ENCODE peak calls at places on chromosomes 1 and 21, in eight cellular contexts. One of them, this sample, is unnamed. For H3K36me3, the result is how much of the 10 kb centered on the place peaks cover.

GRCh38 chr1:16971330-16972209 is 8.8 kb downstream of the MFAP2 start:
- DNase-seq in neural progenitor cell: peak
- DNase-seq in fibroblast of lung: peak
- DNase-seq in DND-41: no peak
- DNase-seq in cardiac muscle cell: no peak
- DNase-seq in testis: no peak
- DNase-seq in GM23338: peak
- DNase-seq in prostate gland: no peak
- DNase-seq in this sample: no peak

GRCh38 chr1:93607814-93608187 is 73.8 kb downstream of the BCAR3 start:
- DNase-seq in GM23338: no peak
- DNase-seq in DND-41: no peak
- DNase-seq in prostate gland: no peak
- DNase-seq in testis: no peak
- DNase-seq in fibroblast of lung: peak
- DNase-seq in cardiac muscle cell: no peak
- DNase-seq in neural progenitor cell: no peak
- DNase-seq in this sample: peak

GRCh38 chr1:185373813-185374524 is 56.9 kb upstream of the IVNS1ABP start:
- DNase-seq in neural progenitor cell: no peak
- DNase-seq in prostate gland: no peak
- DNase-seq in GM23338: no peak
- DNase-seq in fibroblast of lung: peak
- DNase-seq in DND-41: no peak
- DNase-seq in testis: no peak
- DNase-seq in cardiac muscle cell: peak
- DNase-seq in this sample: peak

GRCh38 chr1:216576246-216576645 is 147.0 kb downstream of the ESRRG start:
- DNase-seq in cardiac muscle cell: no peak
- DNase-seq in neural progenitor cell: no peak
- DNase-seq in fibroblast of lung: no peak
- DNase-seq in prostate gland: no peak
- DNase-seq in DND-41: no peak
- DNase-seq in GM23338: no peak
- DNase-seq in testis: no peak
- DNase-seq in this sample: no peak

GRCh38 chr1:24193046-24193445 is 6.0 kb upstream of the IFNLR1 start:
- DNase-seq in testis: peak
- DNase-seq in cardiac muscle cell: peak
- DNase-seq in neural progenitor cell: no peak
- DNase-seq in DND-41: no peak
- DNase-seq in GM23338: peak
- DNase-seq in fibroblast of lung: peak
- DNase-seq in prostate gland: no peak
- DNase-seq in this sample: no peak

GRCh38 chr21:46344219-46344915 is 20.4 kb downstream of the PCNT start:
- DNase-seq in neural progenitor cell: no peak
- DNase-seq in cardiac muscle cell: no peak
- DNase-seq in prostate gland: no peak
- DNase-seq in testis: no peak
- DNase-seq in fibroblast of lung: no peak
- DNase-seq in GM23338: no peak
- DNase-seq in DND-41: no peak
- DNase-seq in this sample: no peak

GRCh38 chr1:211145944-211146343 is 12.0 kb upstream of the KCNH1 start:
- DNase-seq in fibroblast of lung: no peak
- DNase-seq in neural progenitor cell: no peak
- DNase-seq in DND-41: no peak
- DNase-seq in prostate gland: peak
- DNase-seq in cardiac muscle cell: no peak
- DNase-seq in GM23338: no peak
- DNase-seq in testis: no peak
- DNase-seq in this sample: no peak

GRCh38 chr1:30942326-30942978 is 33.9 kb upstream of the SDC3 start:
- DNase-seq in DND-41: no peak
- DNase-seq in prostate gland: no peak
- DNase-seq in GM23338: no peak
- DNase-seq in neural progenitor cell: no peak
- DNase-seq in fibroblast of lung: no peak
- DNase-seq in testis: no peak
- DNase-seq in cardiac muscle cell: peak
- DNase-seq in this sample: peak

GRCh38 chr1:32742132-32742947 is 39.8 kb upstream of the SYNC start:
- DNase-seq in cardiac muscle cell: no peak
- DNase-seq in testis: no peak
- DNase-seq in fibroblast of lung: no peak
- DNase-seq in GM23338: peak
- DNase-seq in DND-41: no peak
- DNase-seq in prostate gland: no peak
- DNase-seq in neural progenitor cell: peak
- DNase-seq in this sample: no peak

GRCh38 chr1:77375990-77376389 is 94.2 kb downstream of the AK5 start:
- DNase-seq in prostate gland: no peak
- DNase-seq in GM23338: no peak
- DNase-seq in DND-41: no peak
- DNase-seq in cardiac muscle cell: no peak
- DNase-seq in testis: no peak
- DNase-seq in fibroblast of lung: no peak
- DNase-seq in neural progenitor cell: no peak
- DNase-seq in this sample: no peak

GRCh38 chr1:113937146-113937545 is 8.0 kb downstream of the HIPK1 start:
- DNase-seq in testis: no peak
- DNase-seq in DND-41: no peak
- DNase-seq in cardiac muscle cell: no peak
- DNase-seq in fibroblast of lung: peak
- DNase-seq in prostate gland: no peak
- DNase-seq in GM23338: no peak
- DNase-seq in neural progenitor cell: no peak
- DNase-seq in this sample: no peak

GRCh38 chr21:43956667-43957030 is 55.5 kb upstream of the TRAPPC10 start:
- DNase-seq in cardiac muscle cell: peak
- DNase-seq in fibroblast of lung: peak
- DNase-seq in DND-41: no peak
- DNase-seq in GM23338: no peak
- DNase-seq in prostate gland: no peak
- DNase-seq in neural progenitor cell: no peak
- DNase-seq in testis: peak
- DNase-seq in this sample: peak

GRCh38 chr1:10867138-10867721 is 70.8 kb upstream of the CASZ1 start:
- DNase-seq in testis: peak
- DNase-seq in neural progenitor cell: peak
- DNase-seq in GM23338: peak
- DNase-seq in cardiac muscle cell: peak
- DNase-seq in DND-41: peak
- DNase-seq in fibroblast of lung: peak
- DNase-seq in prostate gland: peak
- DNase-seq in this sample: peak

GRCh38 chr1:229570891-229571516 is 12.5 kb upstream of the ABCB10 start:
- DNase-seq in DND-41: no peak
- DNase-seq in fibroblast of lung: no peak
- DNase-seq in testis: no peak
- DNase-seq in cardiac muscle cell: no peak
- DNase-seq in GM23338: no peak
- DNase-seq in neural progenitor cell: no peak
- DNase-seq in prostate gland: no peak
- DNase-seq in this sample: no peak
- H3K4me3 ChIP-seq in DND-41: no peak
- H3K4me3 ChIP-seq in fibroblast of lung: no peak
- H3K4me3 ChIP-seq in testis: no peak
- H3K4me3 ChIP-seq in cardiac muscle cell: no peak
- H3K4me3 ChIP-seq in GM23338: no peak
- H3K4me3 ChIP-seq in neural progenitor cell: no peak
- H3K4me3 ChIP-seq in prostate gland: no peak
- H3K4me3 ChIP-seq in this sample: no peak

DNA sequence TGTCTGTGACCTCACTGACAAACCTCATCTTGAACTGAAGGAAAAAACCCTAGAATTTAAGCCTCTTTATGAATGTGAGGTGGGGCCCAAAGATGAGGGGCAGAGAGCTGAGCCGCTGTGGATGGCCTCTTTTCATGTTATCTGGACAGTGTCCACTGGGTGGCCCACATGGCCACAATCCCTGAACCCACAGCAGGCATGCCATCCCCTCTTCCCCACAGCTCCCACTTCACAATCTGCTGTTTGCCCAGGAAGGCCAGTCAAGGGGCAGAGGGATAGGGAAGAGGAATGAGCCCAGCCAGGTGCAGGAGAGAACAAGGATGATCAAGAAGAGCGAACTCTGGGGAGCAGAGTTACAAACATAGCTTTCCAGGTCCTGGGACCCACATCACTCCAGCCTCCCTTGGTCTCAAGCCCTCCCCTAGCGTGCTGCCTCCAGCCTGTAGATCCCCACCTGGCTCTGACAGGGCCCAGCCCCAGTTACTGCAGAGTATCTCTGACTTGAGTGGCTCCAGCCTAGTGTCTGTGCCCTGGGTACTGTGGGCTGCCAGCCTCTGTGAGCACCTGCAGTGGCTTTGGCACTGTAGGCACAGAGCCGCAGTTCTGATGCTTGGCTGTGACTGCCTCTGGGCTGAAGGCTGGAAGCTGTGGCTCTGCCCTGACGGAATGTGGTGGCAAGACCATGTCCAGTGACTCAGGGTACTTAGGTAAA is 1.9 kb upstream of the SLFNL1 start:
- DNase-seq in GM23338: peak
- DNase-seq in cardiac muscle cell: peak
- DNase-seq in DND-41: no peak
- DNase-seq in fibroblast of lung: peak
- DNase-seq in prostate gland: no peak
- DNase-seq in testis: no peak
- DNase-seq in neural progenitor cell: peak
- DNase-seq in this sample: no peak
- TF ChIP-seq CTCF in GM23338: peak
- TF ChIP-seq CTCF in cardiac muscle cell: peak
- TF ChIP-seq CTCF in DND-41: no peak
- TF ChIP-seq CTCF in fibroblast of lung: peak
- TF ChIP-seq CTCF in prostate gland: no peak
- TF ChIP-seq CTCF in testis: no peak
- TF ChIP-seq CTCF in neural progenitor cell: peak
- TF ChIP-seq CTCF in this sample: peak

DNA sequence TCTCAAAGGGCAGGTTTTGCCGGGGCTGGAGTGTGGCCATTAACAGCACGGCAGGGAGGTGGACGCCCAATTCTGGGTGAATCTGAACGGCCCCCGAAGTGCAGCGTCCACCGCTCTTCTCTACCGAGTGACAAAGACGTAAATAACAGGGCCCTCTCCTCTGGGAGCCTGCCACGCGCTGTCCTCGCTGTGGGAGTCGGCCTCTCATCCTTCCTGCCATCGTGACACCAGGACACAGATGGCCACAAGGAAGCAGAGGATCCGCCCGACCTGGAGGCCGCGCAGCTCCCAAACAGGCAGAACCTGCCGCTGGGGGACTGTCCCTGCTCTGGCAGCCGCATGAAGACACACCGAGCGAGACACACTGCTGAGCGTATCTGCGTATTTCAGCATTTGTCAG is 12.1 kb upstream of the CDK11B start:
- DNase-seq in testis: no peak
- DNase-seq in cardiac muscle cell: no peak
- DNase-seq in prostate gland: no peak
- DNase-seq in GM23338: no peak
- DNase-seq in fibroblast of lung: no peak
- DNase-seq in neural progenitor cell: no peak
- DNase-seq in DND-41: no peak
- DNase-seq in this sample: no peak
- H3K36me3 ChIP-seq in testis: under half
- H3K36me3 ChIP-seq in cardiac muscle cell: under half
- H3K36me3 ChIP-seq in prostate gland: under half
- H3K36me3 ChIP-seq in GM23338: under half
- H3K36me3 ChIP-seq in fibroblast of lung: under half
- H3K36me3 ChIP-seq in neural progenitor cell: under half
- H3K36me3 ChIP-seq in DND-41: under half
- H3K36me3 ChIP-seq in this sample: under half

DNA sequence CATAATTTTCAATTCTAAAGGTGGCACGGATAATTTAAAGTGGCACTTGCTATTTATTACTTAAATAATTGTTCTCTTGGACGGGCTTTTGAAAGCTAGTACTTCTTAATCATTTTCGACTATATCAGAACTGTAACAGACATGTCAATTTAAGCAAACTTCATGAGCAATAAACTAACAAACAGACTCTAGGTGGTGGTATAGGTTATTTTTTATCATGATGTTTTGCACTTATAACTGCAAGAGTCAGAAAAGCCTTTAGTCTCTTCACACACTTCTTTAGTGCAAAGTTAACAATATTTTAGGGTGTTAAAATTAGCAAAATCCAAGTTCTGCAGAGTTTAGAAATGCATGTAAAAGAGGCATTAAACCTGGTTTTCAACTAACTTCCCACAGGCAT is 2.2 kb downstream of the NRIP1 start:
- DNase-seq in cardiac muscle cell: peak
- DNase-seq in prostate gland: no peak
- DNase-seq in GM23338: no peak
- DNase-seq in testis: no peak
- DNase-seq in neural progenitor cell: no peak
- DNase-seq in DND-41: no peak
- DNase-seq in fibroblast of lung: peak
- DNase-seq in this sample: no peak
- H3K4me3 ChIP-seq in cardiac muscle cell: peak
- H3K4me3 ChIP-seq in prostate gland: peak
- H3K4me3 ChIP-seq in GM23338: peak
- H3K4me3 ChIP-seq in testis: no peak
- H3K4me3 ChIP-seq in neural progenitor cell: peak
- H3K4me3 ChIP-seq in DND-41: peak
- H3K4me3 ChIP-seq in fibroblast of lung: peak
- H3K4me3 ChIP-seq in this sample: peak